ENCODE peak calls at places on chromosomes 13 and 19, in seven cellular contexts. One of them, this sample, is unnamed.

GRCh38 chr13:113364371-113364932 is 522 bp upstream of the GRTP1 start:
- DNase-seq in neural progenitor cell: no peak
- DNase-seq in GM23338: no peak
- DNase-seq in HCT116: no peak
- DNase-seq in PC-3: no peak
- DNase-seq in GM23248: peak; percentile 41
- DNase-seq in MM.1S: no peak
- DNase-seq in this sample: no peak

GRCh38 chr13:94710881-94711560 is 1.3 kb downstream of the SOX21 start:
- DNase-seq in neural progenitor cell: peak; percentile 77
- DNase-seq in GM23338: peak; percentile 62
- DNase-seq in HCT116: no peak
- DNase-seq in PC-3: peak; percentile 59
- DNase-seq in GM23248: peak; percentile 27
- DNase-seq in MM.1S: peak; percentile 35
- DNase-seq in this sample: peak; percentile 43

GRCh38 chr13:44876782-44877324 is 112.4 kb downstream of the NUFIP1 start:
- DNase-seq in neural progenitor cell: peak; percentile 47
- DNase-seq in GM23338: peak; percentile 88
- DNase-seq in HCT116: peak; percentile 12
- DNase-seq in PC-3: no peak
- DNase-seq in GM23248: no peak
- DNase-seq in MM.1S: no peak
- DNase-seq in this sample: no peak

GRCh38 chr13:70527553-70527952 is 419.3 kb upstream of the KLHL1 start:
- DNase-seq in neural progenitor cell: no peak
- DNase-seq in GM23338: no peak
- DNase-seq in HCT116: no peak
- DNase-seq in PC-3: no peak
- DNase-seq in GM23248: no peak
- DNase-seq in MM.1S: no peak
- DNase-seq in this sample: no peak

GRCh38 chr13:32175307-32175706 is 139.9 kb downstream of the ZAR1L start:
- DNase-seq in neural progenitor cell: no peak
- DNase-seq in GM23338: no peak
- DNase-seq in HCT116: no peak
- DNase-seq in PC-3: no peak
- DNase-seq in GM23248: no peak
- DNase-seq in MM.1S: no peak
- DNase-seq in this sample: no peak

GRCh38 chr13:82720961-82721360 is 1161.3 kb downstream of the SLITRK1 start:
- DNase-seq in neural progenitor cell: no peak
- DNase-seq in GM23338: no peak
- DNase-seq in HCT116: no peak
- DNase-seq in PC-3: no peak
- DNase-seq in GM23248: no peak
- DNase-seq in MM.1S: no peak
- DNase-seq in this sample: no peak

GRCh38 chr13:21318891-21319532 is 140.1 kb downstream of the ZDHHC20 start:
- DNase-seq in neural progenitor cell: no peak
- DNase-seq in GM23338: peak; percentile 47
- DNase-seq in HCT116: no peak
- DNase-seq in PC-3: no peak
- DNase-seq in GM23248: peak; percentile 33
- DNase-seq in MM.1S: no peak
- DNase-seq in this sample: no peak

GRCh38 chr13:51849145-51850101 is 4.4 kb upstream of the TMEM272 start:
- DNase-seq in neural progenitor cell: peak; percentile 76
- DNase-seq in GM23338: peak; percentile 94
- DNase-seq in HCT116: peak; percentile 24
- DNase-seq in PC-3: peak; percentile 10
- DNase-seq in GM23248: peak; percentile 25
- DNase-seq in MM.1S: no peak
- DNase-seq in this sample: no peak

GRCh38 chr13:98478134-98479129 is 98.5 kb downstream of the STK24 start:
- DNase-seq in neural progenitor cell: peak; percentile 93
- DNase-seq in GM23338: peak; percentile 74
- DNase-seq in HCT116: no peak
- DNase-seq in PC-3: peak; percentile 26
- DNase-seq in GM23248: peak; percentile 33
- DNase-seq in MM.1S: no peak
- DNase-seq in this sample: no peak

GRCh38 chr13:110820311-110820710 is 94.6 kb downstream of the ANKRD10 start:
- DNase-seq in neural progenitor cell: peak; percentile 18
- DNase-seq in GM23338: no peak
- DNase-seq in HCT116: no peak
- DNase-seq in PC-3: no peak
- DNase-seq in GM23248: no peak
- DNase-seq in MM.1S: no peak
- DNase-seq in this sample: no peak

GRCh38 chr19:43380008-43380407 is 26.5 kb downstream of the CD177 start:
- DNase-seq in neural progenitor cell: no peak
- DNase-seq in GM23338: peak; percentile 49
- DNase-seq in HCT116: no peak
- DNase-seq in PC-3: no peak
- DNase-seq in GM23248: no peak
- DNase-seq in MM.1S: no peak
- DNase-seq in this sample: no peak

GRCh38 chr13:107753286-107753685 is 462.1 kb downstream of the LIG4 start:
- DNase-seq in neural progenitor cell: no peak
- DNase-seq in GM23338: no peak
- DNase-seq in HCT116: no peak
- DNase-seq in PC-3: no peak
- DNase-seq in GM23248: no peak
- DNase-seq in MM.1S: no peak
- DNase-seq in this sample: no peak

GRCh38 chr19:45161715-45162463 is 1.1 kb upstream of the NKPD1 start:
- DNase-seq in neural progenitor cell: peak; percentile 84
- DNase-seq in GM23338: peak; percentile 87
- DNase-seq in HCT116: no peak
- DNase-seq in PC-3: peak; percentile 25
- DNase-seq in GM23248: peak; percentile 51
- DNase-seq in MM.1S: no peak
- DNase-seq in this sample: peak; percentile 61

GRCh38 chr19:39506944-39507714 is 7.8 kb upstream of the SELENOV start:
- DNase-seq in neural progenitor cell: peak; percentile 95
- DNase-seq in GM23338: peak; percentile 90
- DNase-seq in HCT116: no peak
- DNase-seq in PC-3: peak; percentile 67
- DNase-seq in GM23248: peak; percentile 79
- DNase-seq in MM.1S: no peak
- DNase-seq in this sample: peak; percentile 87
- TF ChIP-seq EZH2 in neural progenitor cell: peak; percentile 66
- TF ChIP-seq EZH2 in GM23338: peak; percentile 42
- TF ChIP-seq EZH2 in HCT116: no peak
- TF ChIP-seq EZH2 in PC-3: no peak
- TF ChIP-seq EZH2 in GM23248: no peak
- TF ChIP-seq EZH2 in MM.1S: no peak
- TF ChIP-seq EZH2 in this sample: no peak

GRCh38 chr19:5953034-5953589 is 24.8 kb downstream of the RANBP3 start:
- DNase-seq in neural progenitor cell: no peak
- DNase-seq in GM23338: no peak
- DNase-seq in HCT116: no peak
- DNase-seq in PC-3: no peak
- DNase-seq in GM23248: peak; percentile 32
- DNase-seq in MM.1S: no peak
- DNase-seq in this sample: no peak
- H3K4me1 ChIP-seq in neural progenitor cell: peaks cover 87% of the 10 kb centered on the region
- H3K4me1 ChIP-seq in GM23338: peaks cover 96% of the 10 kb centered on the region
- H3K4me1 ChIP-seq in HCT116: peaks cover 2% of the 10 kb centered on the region
- H3K4me1 ChIP-seq in PC-3: no peaks in the 10 kb centered on the region
- H3K4me1 ChIP-seq in GM23248: peaks cover 35% of the 10 kb centered on the region
- H3K4me1 ChIP-seq in MM.1S: peaks cover 55% of the 10 kb centered on the region
- H3K4me1 ChIP-seq in this sample: peaks cover 87% of the 10 kb centered on the region

GRCh38 chr19:49363265-49364082 is at the start of gene DKKL1:
- DNase-seq in neural progenitor cell: peak; percentile 100
- DNase-seq in GM23338: peak; percentile 100
- DNase-seq in HCT116: peak; percentile 99
- DNase-seq in PC-3: peak; percentile 100
- DNase-seq in GM23248: peak; percentile 97
- DNase-seq in MM.1S: peak; percentile 88
- DNase-seq in this sample: peak; percentile 98

GRCh38 chr19:49364083-49364687 is 508 bp downstream of the DKKL1 start:
- DNase-seq in neural progenitor cell: no peak
- DNase-seq in GM23338: no peak
- DNase-seq in HCT116: no peak
- DNase-seq in PC-3: no peak
- DNase-seq in GM23248: no peak
- DNase-seq in MM.1S: no peak
- DNase-seq in this sample: no peak

GRCh38 chr19:49362926-49363264 is 679 bp upstream of the TEAD2 start:
- DNase-seq in neural progenitor cell: no peak
- DNase-seq in GM23338: no peak
- DNase-seq in HCT116: no peak
- DNase-seq in PC-3: no peak
- DNase-seq in GM23248: peak; percentile 76
- DNase-seq in MM.1S: no peak
- DNase-seq in this sample: peak; percentile 65

GRCh38 chr19:49361438-49362047 is 673 bp downstream of the TEAD2 start:
- DNase-seq in neural progenitor cell: peak; percentile 90
- DNase-seq in GM23338: peak; percentile 88
- DNase-seq in HCT116: peak; percentile 56
- DNase-seq in PC-3: peak; percentile 80
- DNase-seq in GM23248: peak; percentile 75
- DNase-seq in MM.1S: no peak
- DNase-seq in this sample: peak; percentile 94

DNA sequence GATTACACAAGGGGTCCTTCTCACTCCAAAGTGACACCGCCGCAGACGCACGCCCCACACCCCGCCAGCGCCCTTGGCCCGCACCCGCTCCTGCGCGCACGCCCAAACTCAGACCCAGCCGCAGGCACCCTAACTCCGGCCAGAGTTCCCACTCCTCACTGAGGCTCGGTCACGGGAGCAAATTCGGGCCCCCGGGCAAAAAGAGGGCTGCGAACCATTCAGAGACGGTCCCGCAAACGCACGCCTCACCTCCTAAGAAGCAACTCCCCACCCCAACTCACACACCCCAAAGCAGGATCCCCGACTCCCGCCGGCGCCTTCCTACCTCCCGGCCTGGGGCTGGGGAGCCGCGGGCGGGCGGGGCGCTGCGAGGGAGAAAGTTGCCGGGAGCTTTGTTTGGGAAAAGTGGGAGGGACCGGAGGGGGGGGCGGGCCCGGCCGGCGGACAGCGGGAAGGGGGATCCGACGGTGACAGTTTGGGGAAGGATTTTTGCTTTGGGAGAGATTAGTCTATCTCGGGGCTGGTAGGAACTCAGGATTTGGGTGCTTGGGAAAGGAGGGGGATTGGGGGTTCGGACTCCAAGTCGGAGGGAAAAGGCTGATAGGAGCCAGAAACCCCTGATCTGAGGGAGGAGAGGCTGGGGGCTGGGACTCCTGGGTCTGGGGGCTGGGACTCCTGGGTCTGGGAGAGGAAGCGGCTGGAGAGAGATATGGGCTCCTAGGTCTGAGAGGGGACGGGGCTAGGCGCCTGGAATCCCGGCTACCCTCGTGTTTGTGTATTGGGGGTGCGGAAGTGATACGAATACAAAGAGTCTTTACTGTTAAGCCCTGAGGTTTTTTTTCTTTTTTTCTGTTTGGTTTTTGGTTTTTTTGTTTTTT is at the start of gene TEAD2:
- DNase-seq in neural progenitor cell: peak; percentile 90
- DNase-seq in GM23338: peak; percentile 89
- DNase-seq in HCT116: no peak
- DNase-seq in PC-3: peak; percentile 63
- DNase-seq in GM23248: peak; percentile 77
- DNase-seq in MM.1S: no peak
- DNase-seq in this sample: peak; percentile 85
- TF ChIP-seq EZH2phosphoT487 in neural progenitor cell: no peak
- TF ChIP-seq EZH2phosphoT487 in GM23338: no peak
- TF ChIP-seq EZH2phosphoT487 in HCT116: no peak
- TF ChIP-seq EZH2phosphoT487 in PC-3: no peak
- TF ChIP-seq EZH2phosphoT487 in GM23248: no peak
- TF ChIP-seq EZH2phosphoT487 in MM.1S: peak; percentile 64
- TF ChIP-seq EZH2phosphoT487 in this sample: no peak

GRCh38 chr13:106007156-106007555 is 528.3 kb downstream of the EFNB2 start:
- DNase-seq in neural progenitor cell: no peak
- DNase-seq in GM23338: no peak
- DNase-seq in HCT116: no peak
- DNase-seq in PC-3: no peak
- DNase-seq in GM23248: no peak
- DNase-seq in MM.1S: no peak
- DNase-seq in this sample: no peak

GRCh38 chr13:106010836-106011235 is 524.6 kb downstream of the EFNB2 start:
- DNase-seq in neural progenitor cell: no peak
- DNase-seq in GM23338: no peak
- DNase-seq in HCT116: no peak
- DNase-seq in PC-3: no peak
- DNase-seq in GM23248: no peak
- DNase-seq in MM.1S: no peak
- DNase-seq in this sample: no peak

GRCh38 chr13:106011600-106011999 is 523.9 kb downstream of the EFNB2 start:
- DNase-seq in neural progenitor cell: no peak
- DNase-seq in GM23338: no peak
- DNase-seq in HCT116: no peak
- DNase-seq in PC-3: no peak
- DNase-seq in GM23248: no peak
- DNase-seq in MM.1S: no peak
- DNase-seq in this sample: no peak

GRCh38 chr13:106003651-106004050 is 531.8 kb downstream of the EFNB2 start:
- DNase-seq in neural progenitor cell: no peak
- DNase-seq in GM23338: no peak
- DNase-seq in HCT116: no peak
- DNase-seq in PC-3: no peak
- DNase-seq in GM23248: no peak
- DNase-seq in MM.1S: peak; percentile 20
- DNase-seq in this sample: no peak

DNA sequence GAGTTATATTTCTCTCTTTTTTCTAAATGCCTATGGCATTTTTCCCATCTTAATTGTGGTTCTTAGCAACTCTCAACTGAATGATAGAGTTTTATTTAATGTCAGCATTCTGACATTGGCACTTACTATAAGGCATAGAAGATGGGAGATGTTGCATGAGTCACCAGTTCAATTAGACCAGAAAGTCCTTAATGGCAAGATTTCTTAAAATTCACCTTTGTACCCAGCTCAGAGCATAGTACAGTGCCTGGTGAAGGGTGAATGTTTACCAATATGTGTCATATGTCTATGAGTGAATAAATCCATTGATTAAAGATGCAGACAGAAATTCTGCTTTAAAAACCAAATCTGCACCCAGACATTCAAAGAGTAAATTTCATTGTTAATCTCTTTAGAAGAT is 526.9 kb downstream of the EFNB2 start:
- DNase-seq in neural progenitor cell: no peak
- DNase-seq in GM23338: no peak
- DNase-seq in HCT116: no peak
- DNase-seq in PC-3: no peak
- DNase-seq in GM23248: no peak
- DNase-seq in MM.1S: no peak
- DNase-seq in this sample: no peak
- TF ChIP-seq EZH2 in neural progenitor cell: no peak
- TF ChIP-seq EZH2 in GM23338: no peak
- TF ChIP-seq EZH2 in HCT116: no peak
- TF ChIP-seq EZH2 in PC-3: no peak
- TF ChIP-seq EZH2 in GM23248: no peak
- TF ChIP-seq EZH2 in MM.1S: no peak
- TF ChIP-seq EZH2 in this sample: no peak

GRCh38 chr19:1871630-1872029 is 8.3 kb upstream of the KLF16 start:
- DNase-seq in neural progenitor cell: no peak
- DNase-seq in GM23338: no peak
- DNase-seq in HCT116: no peak
- DNase-seq in PC-3: no peak
- DNase-seq in GM23248: no peak
- DNase-seq in MM.1S: no peak
- DNase-seq in this sample: no peak
- H3K4me1 ChIP-seq in neural progenitor cell: peaks cover 18% of the 10 kb centered on the region
- H3K4me1 ChIP-seq in GM23338: peaks cover 15% of the 10 kb centered on the region
- H3K4me1 ChIP-seq in HCT116: peaks cover 15% of the 10 kb centered on the region
- H3K4me1 ChIP-seq in PC-3: peaks cover 10% of the 10 kb centered on the region
- H3K4me1 ChIP-seq in GM23248: peaks cover 17% of the 10 kb centered on the region
- H3K4me1 ChIP-seq in MM.1S: peaks cover 11% of the 10 kb centered on the region
- H3K4me1 ChIP-seq in this sample: peaks cover 25% of the 10 kb centered on the region

GRCh38 chr13:30895773-30896172 is 10.3 kb upstream of the MEDAG start:
- DNase-seq in neural progenitor cell: peak; percentile 22
- DNase-seq in GM23338: peak; percentile 34
- DNase-seq in HCT116: no peak
- DNase-seq in PC-3: no peak
- DNase-seq in GM23248: peak; percentile 95
- DNase-seq in MM.1S: no peak
- DNase-seq in this sample: peak; percentile 72
- TF ChIP-seq EZH2phosphoT487 in neural progenitor cell: no peak
- TF ChIP-seq EZH2phosphoT487 in GM23338: no peak
- TF ChIP-seq EZH2phosphoT487 in HCT116: no peak
- TF ChIP-seq EZH2phosphoT487 in PC-3: no peak
- TF ChIP-seq EZH2phosphoT487 in GM23248: no peak
- TF ChIP-seq EZH2phosphoT487 in MM.1S: no peak
- TF ChIP-seq EZH2phosphoT487 in this sample: no peak